ENCODE peak calls at places on chromosome 16, in four cellular contexts. U is activated gamma-delta T cell; G is caudate nucleus; O is stimulated activated CD4-positive, alpha-beta T cell treated with anti-CD3 and anti-CD28 coated beads, Interleukin-1b, Interleukin-23, amount 100 ng/mL, for 48 hours. Z is an unnamed sample.

GRCh38 chr16:67959520-67959919 is 8.9 kb downstream of the SLC12A4 start:
- DNase-seq in O (no peak), G (no peak), U (no peak), Z (peak; percentile 46)

GRCh38 chr16:24045641-24046040 is 209.9 kb downstream of the PRKCB start:
- DNase-seq in G (no peak), O (no peak), U (no peak), Z (no peak)

GRCh38 chr16:50548659-50549560 is 714 bp downstream of the NKD1 start:
- DNase-seq in G (no peak), U (no peak), O (peak; percentile 30), Z (no peak)

GRCh38 chr16:1494711-1495110 is 1.6 kb downstream of the TELO2 start:
- DNase-seq in O (no peak), U (no peak), G (no peak), Z (no peak)

GRCh38 chr16:12236491-12237030 is 260.0 kb downstream of the SNX29 start:
- DNase-seq in O (no peak), U (no peak), G (no peak), Z (no peak)

GRCh38 chr16:57185446-57185944 is 344 bp downstream of the PSME3IP1 start:
- DNase-seq in O (no peak), G (no peak), U (no peak), Z (peak; percentile 64)

GRCh38 chr16:30941600-30942420 is 7.1 kb upstream of the ORAI3 start:
- DNase-seq in G (no peak), O (peak; percentile 68), U (no peak), Z (peak; percentile 56)

GRCh38 chr16:4506450-4506849 is 30.3 kb downstream of the HMOX2 start:
- DNase-seq in O (peak; percentile 57), U (no peak), G (no peak), Z (peak; percentile 67)

GRCh38 chr16:694863-695354 is 4.7 kb upstream of the WDR24 start:
- DNase-seq in U (no peak), G (no peak), O (no peak), Z (no peak)

GRCh38 chr16:12535535-12536411 is 267.9 kb downstream of the CPPED1 start:
- DNase-seq in O (peak; percentile 69), U (no peak), G (no peak), Z (no peak)

GRCh38 chr16:62035115-62036092 is 834 bp downstream of the CDH8 start:
- DNase-seq in U (no peak), G (peak; percentile 34), O (no peak), Z (no peak)

GRCh38 chr16:50399411-50399810 is 30.6 kb upstream of the BRD7 start:
- DNase-seq in O (no peak), U (no peak), G (no peak), Z (no peak)

GRCh38 chr16:86620184-86620583 is 41.8 kb downstream of the FOXL1 start:
- DNase-seq in G (no peak), O (no peak), U (no peak), Z (no peak)

GRCh38 chr16:15607700-15608396 is 35.1 kb downstream of the MARF1 start:
- DNase-seq in G (no peak), O (no peak), U (no peak), Z (no peak)

Z was measured in HFFc6.